ENCODE peak calls at places on chromosomes 6 and 20, in seven cellular contexts. Z is ovary, X is Peyer's patch, B is IMR-90, I is breast epithelium, N is suprapubic skin, Y is stomach. E is an unnamed sample.

GRCh38 chr6:118748311-118749062 is 97.1 kb upstream of the CEP85L start:
- DNase-seq in B (peak; percentile 46), N (peak; percentile 79), X (no peak), I (no peak), Y (no peak), Z (peak; percentile 30), E (no peak)

GRCh38 chr6:22113046-22113766 is 183.6 kb downstream of the PRL start:
- DNase-seq in Y (no peak), I (no peak), X (no peak), Z (peak; percentile 79), N (peak; percentile 64), B (peak; percentile 100), E (peak; percentile 52)

GRCh38 chr6:27267865-27268444 is 20.5 kb downstream of the PRSS16 start:
- DNase-seq in I (no peak), Y (no peak), X (no peak), B (no peak), Z (no peak), N (no peak), E (no peak)

GRCh38 chr6:36285797-36286196 is 15.9 kb downstream of the PNPLA1 start:
- DNase-seq in N (no peak), I (no peak), B (no peak), Z (no peak), X (no peak), Y (no peak), E (no peak)

GRCh38 chr20:50729925-50730764 is 1.2 kb upstream of the PARD6B start:
- DNase-seq in Z (peak; percentile 23), I (no peak), N (no peak), Y (no peak), X (no peak), B (no peak), E (no peak)

GRCh38 chr6:31308050-31308844 is 36.4 kb upstream of the HLA-C start:
- DNase-seq in I (peak; percentile 76), B (no peak), Z (no peak), Y (peak; percentile 61), X (peak; percentile 73), N (no peak), E (no peak)

GRCh38 chr6:15299430-15300131 is 53.7 kb downstream of the JARID2 start:
- DNase-seq in Y (peak; percentile 31), I (no peak), N (no peak), Z (peak; percentile 69), X (peak; percentile 81), B (peak; percentile 46), E (no peak)

GRCh38 chr20:49575551-49576060 is 7.7 kb upstream of the PTGIS start:
- DNase-seq in B (no peak), Y (peak; percentile 63), N (peak; percentile 63), X (no peak), I (no peak), Z (peak; percentile 44), E (peak; percentile 50)

GRCh38 chr20:19993937-19994667 is 23.1 kb upstream of the NAA20 start:
- DNase-seq in N (no peak), B (peak; percentile 76), Z (no peak), X (no peak), Y (no peak), I (no peak), E (no peak)

GRCh38 chr6:1527098-1527497 is 82.6 kb upstream of the FOXC1 start:
- DNase-seq in Y (no peak), B (peak; percentile 58), X (peak; percentile 62), I (no peak), N (no peak), Z (peak; percentile 38), E (no peak)

GRCh38 chr6:7993952-7994351 is 70.2 kb downstream of the BLOC1S5 start:
- DNase-seq in Y (no peak), B (no peak), Z (no peak), I (no peak), X (no peak), N (no peak), E (no peak)

DNA sequence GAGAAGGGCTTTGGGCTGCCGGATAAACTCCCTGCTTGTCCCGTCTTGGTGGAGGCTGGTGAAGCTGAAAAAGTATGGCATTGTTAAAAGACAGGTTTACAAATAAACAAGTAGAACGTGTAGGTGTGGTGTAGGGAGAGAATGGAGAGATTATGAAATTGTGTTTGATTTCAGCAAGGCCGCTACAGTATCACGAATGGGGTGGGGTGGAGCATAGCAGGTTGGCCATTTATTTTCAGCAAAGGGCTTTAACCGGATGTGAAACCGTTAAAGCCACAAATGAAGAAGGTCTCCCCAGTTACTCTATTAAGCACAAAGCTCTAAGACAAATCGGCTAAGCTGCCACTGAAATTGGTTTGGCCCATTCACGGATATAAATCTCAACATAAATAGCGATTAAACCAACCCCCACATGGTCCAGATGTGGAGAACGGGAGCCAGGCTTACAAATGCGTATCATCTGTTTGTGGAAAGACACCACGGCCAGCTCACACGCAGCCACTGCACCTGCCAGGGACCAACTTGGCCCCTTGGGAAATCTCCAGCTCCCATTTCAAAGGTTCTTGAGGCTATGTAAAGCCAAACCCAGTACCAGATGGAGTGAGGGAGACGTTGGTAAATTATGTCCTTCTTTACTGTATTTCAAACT is 94.0 kb downstream of the ZMYND8 start:
- DNase-seq in Z (no peak), Y (no peak), X (peak; percentile 41), I (no peak), B (no peak), N (no peak), E (no peak)
- H3K9me3 ChIP-seq in Z (no peaks in the 10 kb centered on the region), Y (no peaks in the 10 kb centered on the region), X (no peaks in the 10 kb centered on the region), I (no peaks in the 10 kb centered on the region), B (no peaks in the 10 kb centered on the region), N (no peaks in the 10 kb centered on the region), E (no peaks in the 10 kb centered on the region)

GRCh38 chr6:13487122-13488014 is at the start of gene GFOD1:
- DNase-seq in Z (peak; percentile 72), N (peak; percentile 86), X (peak; percentile 77), I (peak; percentile 81), Y (peak; percentile 86), B (peak; percentile 78), E (peak; percentile 85)
- TF ChIP-seq CTCF in Z (no peak), N (no peak), X (no peak), I (no peak), Y (no peak), B (peak; percentile 24), E (no peak)

GRCh38 chr6:170438402-170438753 is 114.7 kb downstream of the PSMB1 start:
- DNase-seq in Y (peak; percentile 71), B (peak; percentile 99), Z (peak; percentile 71), I (no peak), X (peak; percentile 24), N (peak; percentile 87), E (peak; percentile 80)
- TF ChIP-seq POLR2A in Y (no peak), B (peak; percentile 57), Z (no peak), I (no peak), X (no peak), N (no peak), E (no peak)

DNA sequence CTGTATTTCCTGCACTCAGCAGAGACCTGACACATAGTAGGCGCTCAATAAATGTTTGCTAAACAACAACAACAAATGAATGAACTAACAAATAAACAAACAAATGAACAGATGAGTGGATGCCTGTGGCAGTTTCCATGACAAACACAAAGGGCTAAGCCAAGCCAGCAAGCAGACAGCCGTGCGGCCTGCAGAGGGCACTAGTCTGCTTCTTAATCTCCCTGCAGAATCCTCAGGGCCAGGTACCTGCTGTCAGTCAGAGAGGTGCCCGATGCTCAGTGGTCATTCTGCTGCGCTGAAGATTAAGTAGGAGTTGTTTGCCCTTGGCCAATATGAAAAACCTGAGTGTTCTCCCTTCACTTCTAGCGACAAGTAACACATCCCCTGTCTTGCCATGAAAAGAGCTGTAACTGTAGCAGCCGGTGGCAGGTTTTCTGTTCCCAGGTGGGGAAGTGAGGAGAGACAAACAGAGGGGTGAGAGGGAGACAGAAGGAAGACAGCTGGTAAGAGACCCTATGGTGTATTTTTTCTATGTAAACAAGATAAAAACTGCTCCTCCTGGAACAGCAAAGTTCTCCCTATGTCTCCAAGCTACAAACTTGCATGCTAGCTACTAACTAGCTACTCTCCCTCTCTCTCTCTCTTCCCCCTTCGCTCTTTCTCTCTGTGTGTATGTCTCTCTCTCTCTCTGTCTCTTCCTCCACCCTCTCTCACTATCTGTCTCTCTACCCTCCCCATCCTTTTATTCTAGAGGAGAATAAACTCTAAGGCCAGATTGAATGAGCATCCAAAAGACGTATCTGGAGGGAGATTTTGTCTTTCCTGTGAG is at the start of gene MC3R:
- DNase-seq in N (no peak), B (peak; percentile 30), Y (peak; percentile 66), X (no peak), Z (peak; percentile 41), I (peak; percentile 60), E (no peak)
- H3K9me3 ChIP-seq in N (no peaks in the 10 kb centered on the region), B (peaks cover 4% of the 10 kb centered on the region), Y (no peaks in the 10 kb centered on the region), X (no peaks in the 10 kb centered on the region), Z (no peaks in the 10 kb centered on the region), I (no peaks in the 10 kb centered on the region), E (no peaks in the 10 kb centered on the region)

GRCh38 chr6:125791151-125791819 is 525 bp downstream of the NCOA7 start:
- DNase-seq in Y (peak; percentile 48), Z (peak; percentile 46), I (no peak), B (peak; percentile 52), N (no peak), X (peak; percentile 58), E (no peak)
- TF ChIP-seq CTCF in Y (no peak), Z (peak; percentile 39), I (no peak), B (peak; percentile 56), N (peak; percentile 59), X (peak; percentile 49), E (peak; percentile 40)

DNA sequence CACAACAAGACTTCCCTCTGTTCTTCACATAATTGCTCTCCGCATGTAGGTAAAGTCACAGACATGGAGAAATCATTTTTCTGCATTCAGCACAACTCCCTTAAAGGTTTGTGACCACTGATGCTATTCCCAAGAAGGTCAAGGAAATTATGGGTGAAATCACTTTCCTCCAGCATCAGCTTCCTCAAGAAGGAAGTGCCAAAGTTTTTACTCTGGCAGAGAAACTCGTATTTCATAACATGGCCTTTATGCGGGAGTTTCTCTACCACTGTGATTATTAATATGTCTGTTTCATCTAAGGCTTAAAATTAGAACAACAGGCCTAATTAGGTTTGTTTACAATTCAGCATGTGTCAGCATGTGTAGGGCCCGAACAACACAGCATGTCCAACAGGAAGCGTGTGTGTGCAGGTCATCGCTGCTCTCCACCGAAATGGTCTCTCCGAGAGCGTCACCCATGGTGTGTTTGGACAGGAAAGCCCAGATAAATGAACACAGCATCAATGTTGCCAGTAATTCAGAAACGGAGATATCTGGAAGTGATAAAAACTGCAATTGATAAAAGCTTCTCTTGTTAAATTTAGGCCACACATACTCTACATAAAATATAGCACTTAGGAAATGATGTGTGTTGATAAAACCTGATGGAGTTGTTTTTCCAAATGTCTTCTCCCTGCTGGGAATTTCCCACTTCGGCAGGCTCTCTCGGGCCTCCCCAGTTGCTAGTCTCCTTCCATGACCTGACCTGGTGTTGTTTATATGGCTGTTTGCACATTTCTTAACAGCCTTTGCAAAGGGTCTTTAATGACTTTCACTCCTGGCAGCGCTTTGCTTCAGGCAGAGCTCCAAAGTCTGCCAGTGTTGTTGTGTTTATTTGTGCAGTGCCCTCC is 265.0 kb upstream of the CEP162 start:
- DNase-seq in N (no peak), I (no peak), Y (no peak), Z (no peak), B (no peak), X (no peak), E (no peak)
- TF ChIP-seq POLR2A in N (no peak), I (no peak), Y (no peak), Z (no peak), B (no peak), X (no peak), E (no peak)

GRCh38 chr6:75044846-75045245 is 161.0 kb downstream of the COL12A1 start:
- DNase-seq in Z (no peak), B (no peak), X (no peak), N (no peak), I (no peak), Y (no peak), E (no peak)
- H3K9me3 ChIP-seq in Z (no peaks in the 10 kb centered on the region), B (peaks cover 4% of the 10 kb centered on the region), X (no peaks in the 10 kb centered on the region), N (peaks cover 6% of the 10 kb centered on the region), I (peaks cover 3% of the 10 kb centered on the region), Y (no peaks in the 10 kb centered on the region), E (no peaks in the 10 kb centered on the region)

E was measured in uterus.